ENCODE peak calls at places on chromosomes 12 and 14, in five cellular contexts. F, E, B, R and D are unnamed samples.
A peak's percentile ranks its signal among the peaks of the same experiment; 100 is the strongest.

GRCh38 chr12:53345486-53346195 is 9.5 kb upstream of the SP7 start:
- DNase-seq in E (no peak), R (peak; percentile 56), B (no peak), F (no peak), D (peak; percentile 65)

GRCh38 chr14:20177433-20177974 is 13.2 kb upstream of the OR11G2 start:
- DNase-seq in F (no peak), B (no peak), R (no peak), E (no peak), D (no peak)

GRCh38 chr14:23984891-23985607 is 3.7 kb upstream of the DHRS4L2 start:
- DNase-seq in E (no peak), R (no peak), F (peak; percentile 81), B (no peak), D (no peak)

GRCh38 chr14:33343016-33343415 is 404.3 kb downstream of the NPAS3 start:
- DNase-seq in B (no peak), R (no peak), E (no peak), F (peak; percentile 52), D (no peak)

GRCh38 chr12:114685869-114686268 is 1.9 kb upstream of the TBX3 start:
- DNase-seq in R (no peak), F (no peak), B (no peak), E (no peak), D (no peak)

GRCh38 chr14:54823757-54824549 is 78.7 kb downstream of the GCH1 start:
- DNase-seq in E (no peak), F (no peak), R (no peak), B (no peak), D (no peak)

GRCh38 chr12:11882301-11883019 is 188.3 kb upstream of the BCL2L14 start:
- DNase-seq in F (no peak), E (no peak), B (no peak), R (no peak), D (no peak)

GRCh38 chr12:43957732-43958131 is 121.9 kb downstream of the TMEM117 start:
- DNase-seq in R (no peak), F (peak; percentile 40), B (peak; percentile 64), E (no peak), D (no peak)

GRCh38 chr14:77043177-77043983 is 14.9 kb upstream of the IRF2BPL start:
- DNase-seq in B (no peak), E (no peak), R (peak; percentile 54), F (peak; percentile 93), D (no peak)

GRCh38 chr12:573226-573625 is 90.0 kb downstream of the NINJ2 start:
- DNase-seq in B (no peak), E (no peak), F (no peak), R (no peak), D (peak; percentile 5)

GRCh38 chr14:101406921-101407320 is 154.4 kb upstream of the DIO3 start:
- DNase-seq in B (no peak), R (no peak), E (no peak), F (no peak), D (no peak)

GRCh38 chr12:64470507-64470906 is 18.6 kb downstream of the TBK1 start:
- DNase-seq in E (no peak), B (no peak), F (no peak), R (no peak), D (no peak)

GRCh38 chr14:98513558-98513957 is 758.4 kb downstream of the BCL11B start:
- DNase-seq in F (no peak), E (no peak), R (no peak), B (no peak), D (no peak)

GRCh38 chr12:15214851-15215601 is 6.2 kb downstream of the RERG start:
- DNase-seq in E (no peak), B (no peak), R (no peak), F (no peak), D (no peak)

GRCh38 chr14:78863143-78863542 is 693.0 kb downstream of the NRXN3 start:
- DNase-seq in R (no peak), F (peak; percentile 13), B (peak; percentile 29), E (no peak), D (no peak)

GRCh38 chr14:24232645-24233537 is at the start of gene GMPR2:
- DNase-seq in B (no peak), R (peak; percentile 83), F (no peak), E (no peak), D (no peak)

GRCh38 chr12:116236986-116237385 is 40.5 kb downstream of the MED13L start:
- DNase-seq in E (no peak), R (no peak), B (no peak), F (peak; percentile 10), D (no peak)

GRCh38 chr12:6061661-6062060 is 62.8 kb downstream of the VWF start:
- DNase-seq in R (no peak), E (no peak), B (no peak), F (no peak), D (no peak)

GRCh38 chr14:104262515-104263514 is 124.4 kb downstream of the KIF26A start:
- DNase-seq in E (peak; percentile 36), F (no peak), R (no peak), B (no peak), D (no peak)

GRCh38 chr12:62917939-62918338 is 17.0 kb downstream of the PPM1H start:
- DNase-seq in E (no peak), F (no peak), B (no peak), R (no peak), D (no peak)

GRCh38 chr12:63978519-63978918 is 134.0 kb downstream of the SRGAP1 start:
- DNase-seq in F (peak; percentile 81), B (no peak), R (no peak), E (no peak), D (no peak)

GRCh38 chr14:75690010-75690409 is 29.0 kb downstream of the TTLL5 start:
- DNase-seq in E (no peak), F (peak; percentile 9), B (no peak), R (no peak), D (no peak)

GRCh38 chr12:27703720-27704452 is 6.7 kb upstream of the MRPS35 start:
- DNase-seq in E (peak; percentile 61), B (peak; percentile 85), R (peak; percentile 43), F (peak; percentile 61), D (peak; percentile 28)

GRCh38 chr12:126974779-126975178 is 1292.2 kb upstream of the TMEM132C start:
- DNase-seq in R (no peak), F (no peak), B (no peak), E (no peak), D (no peak)
- TF ChIP-seq CTCF in R (no peak), F (no peak), B (no peak), E (no peak), D (no peak)

GRCh38 chr14:68416156-68416555 is 376.7 kb downstream of the ZFP36L1 start:
- DNase-seq in F (no peak), R (no peak), E (no peak), B (no peak), D (no peak)

GRCh38 chr14:68417007-68417659 is 375.7 kb downstream of the ZFP36L1 start:
- DNase-seq in F (no peak), E (no peak), R (no peak), B (no peak), D (no peak)

GRCh38 chr14:68420354-68420753 is 372.5 kb downstream of the ZFP36L1 start:
- DNase-seq in E (no peak), R (no peak), B (no peak), F (no peak), D (no peak)

GRCh38 chr14:68421116-68421515 is 371.8 kb downstream of the ZFP36L1 start:
- DNase-seq in R (no peak), F (no peak), B (no peak), E (no peak), D (no peak)

DNA sequence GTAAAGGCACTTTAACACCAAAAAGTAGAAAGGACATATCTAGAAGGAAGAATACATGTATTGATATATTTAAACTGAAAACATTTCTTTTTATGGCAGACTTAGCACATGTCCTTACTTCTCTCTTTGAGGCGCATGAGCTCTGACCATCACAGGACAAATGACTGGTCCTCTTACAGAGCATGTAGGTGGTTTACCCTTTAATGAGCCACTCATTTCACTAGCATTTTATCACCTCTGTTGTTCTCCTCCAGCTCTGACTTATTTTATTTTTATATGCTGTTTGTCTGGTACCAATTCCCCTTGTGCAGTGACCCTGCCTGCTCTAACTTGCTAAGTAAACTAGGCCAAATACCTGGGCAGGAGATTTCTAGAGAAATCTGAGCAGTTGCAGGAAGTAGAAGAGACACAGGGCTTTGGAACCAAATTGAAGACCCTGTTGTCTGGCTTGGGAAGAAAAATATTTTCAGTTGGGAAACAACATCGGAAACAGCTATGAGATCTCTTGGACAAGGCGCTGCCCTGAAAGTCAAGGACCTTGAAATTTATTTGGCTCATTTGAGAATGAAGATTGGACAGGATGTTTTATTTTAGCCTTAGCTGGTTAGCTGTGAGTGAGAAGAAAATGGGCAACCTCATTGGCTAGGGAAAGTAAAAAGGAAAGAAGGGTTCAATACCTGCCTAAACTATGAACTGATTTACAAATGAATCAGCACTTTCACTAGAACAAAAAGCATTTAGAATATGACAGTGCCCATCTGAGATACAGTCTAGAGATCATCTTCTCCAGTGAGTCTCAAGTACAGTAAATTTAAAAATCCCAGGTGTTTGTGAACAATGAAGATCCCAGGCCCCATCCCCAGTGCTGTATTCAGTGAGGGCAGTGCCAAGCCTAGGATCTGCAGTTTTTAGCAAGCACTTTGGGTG is 374.4 kb downstream of the ZFP36L1 start:
- DNase-seq in E (no peak), F (no peak), B (no peak), R (no peak), D (no peak)
- H3K9me3 ChIP-seq in E (no peaks in the 10 kb centered on the region), F (no peaks in the 10 kb centered on the region), B (no peaks in the 10 kb centered on the region), R (no peaks in the 10 kb centered on the region), D (no peaks in the 10 kb centered on the region)

GRCh38 chr12:49287876-49288275 is 7.1 kb upstream of the PRPH start:
- DNase-seq in F (no peak), E (no peak), B (no peak), R (no peak), D (no peak)

GRCh38 chr12:49282302-49282701 is 12.6 kb upstream of the PRPH start:
- DNase-seq in R (no peak), B (no peak), E (no peak), F (no peak), D (no peak)

GRCh38 chr12:49284672-49285071 is 10.3 kb upstream of the PRPH start:
- DNase-seq in R (no peak), B (no peak), F (no peak), E (no peak), D (no peak)

GRCh38 chr12:49279706-49280159 is 14.9 kb downstream of the TUBA1C start:
- DNase-seq in F (peak; percentile 54), E (peak; percentile 68), B (no peak), R (no peak), D (no peak)

DNA sequence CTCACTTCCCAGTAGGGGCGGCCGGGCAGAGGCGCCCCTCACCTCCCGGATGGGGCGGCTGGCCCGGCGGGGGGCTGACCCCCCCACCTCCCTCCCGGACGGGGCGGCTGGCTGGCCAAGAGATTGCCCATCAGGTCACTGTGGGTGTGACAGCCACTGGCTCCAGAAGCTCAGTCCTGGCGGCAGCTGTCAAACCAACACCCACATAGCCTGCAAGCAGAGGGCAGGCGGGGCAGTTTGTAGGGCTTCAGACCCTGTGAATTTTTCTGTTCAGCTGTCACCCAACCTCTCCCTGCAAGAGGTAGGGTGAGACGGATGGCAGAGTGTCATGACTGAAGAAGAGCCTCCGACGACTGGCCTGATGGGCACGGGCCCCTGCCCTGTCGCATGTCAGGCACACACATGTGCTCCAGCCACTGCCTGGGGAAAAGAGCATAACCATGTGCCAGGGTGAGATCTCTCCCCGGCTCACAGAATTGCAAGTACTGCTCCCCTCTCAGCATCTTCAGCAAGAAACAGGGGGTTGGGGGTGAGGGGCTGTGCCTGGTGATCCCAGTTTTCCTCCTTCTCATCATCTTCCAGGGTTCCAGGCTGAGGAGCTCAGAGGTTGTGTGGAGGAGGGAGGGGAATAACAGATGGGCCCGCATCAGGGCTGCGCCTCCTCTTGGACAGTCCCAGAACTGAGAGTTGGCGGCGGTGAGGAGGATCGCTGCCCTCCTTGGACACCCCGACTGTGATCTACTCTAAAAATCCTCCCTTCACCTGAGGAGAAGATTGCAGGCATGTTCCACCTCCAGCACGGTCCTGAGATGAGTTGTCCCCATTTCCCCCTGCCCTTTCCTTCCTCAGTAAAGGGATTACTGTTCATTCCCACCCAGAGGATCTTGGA is 11.2 kb upstream of the PRPH start:
- DNase-seq in R (no peak), B (no peak), E (no peak), F (no peak), D (no peak)
- TF ChIP-seq CTCF in R (no peak), B (no peak), E (no peak), F (no peak), D (no peak)

GRCh38 chr14:105935384-105935783 is 409.0 kb downstream of the TMEM121 start:
- DNase-seq in E (no peak), F (no peak), R (no peak), B (no peak), D (no peak)
- H3K9me3 ChIP-seq in E (peaks cover 29% of the 10 kb centered on the region), F (peaks cover 13% of the 10 kb centered on the region), R (peaks cover 7% of the 10 kb centered on the region), B (no peaks in the 10 kb centered on the region), D (peaks cover 58% of the 10 kb centered on the region)